ENCODE peak calls at places on chromosomes 5 and 9, in five cellular contexts. One of them, this sample, is unnamed.

GRCh38 chr9:111399772-111400563 is 69.9 kb upstream of the OR2K2 start:
- DNase-seq in SK-N-DZ: peak
- DNase-seq in substantia nigra: no peak
- DNase-seq in AG09319: no peak
- DNase-seq in cardiac septum: no peak
- DNase-seq in this sample: peak

GRCh38 chr9:134123764-134124128 is 12.1 kb upstream of the WDR5 start:
- DNase-seq in substantia nigra: no peak
- DNase-seq in cardiac septum: no peak
- DNase-seq in SK-N-DZ: no peak
- DNase-seq in AG09319: no peak
- DNase-seq in this sample: no peak

GRCh38 chr9:88342246-88342645 is 46.0 kb upstream of the SPIN1 start:
- DNase-seq in AG09319: no peak
- DNase-seq in SK-N-DZ: no peak
- DNase-seq in cardiac septum: no peak
- DNase-seq in substantia nigra: no peak
- DNase-seq in this sample: no peak

GRCh38 chr5:133402781-133403180 is 209.6 kb downstream of the FSTL4 start:
- DNase-seq in cardiac septum: no peak
- DNase-seq in SK-N-DZ: no peak
- DNase-seq in substantia nigra: no peak
- DNase-seq in AG09319: no peak
- DNase-seq in this sample: no peak

GRCh38 chr5:158812381-158812780 is 287.3 kb downstream of the EBF1 start:
- DNase-seq in AG09319: no peak
- DNase-seq in substantia nigra: no peak
- DNase-seq in cardiac septum: no peak
- DNase-seq in SK-N-DZ: no peak
- DNase-seq in this sample: peak

GRCh38 chr9:90204128-90204838 is 438.3 kb downstream of the DIRAS2 start:
- DNase-seq in substantia nigra: no peak
- DNase-seq in AG09319: no peak
- DNase-seq in cardiac septum: no peak
- DNase-seq in SK-N-DZ: no peak
- DNase-seq in this sample: no peak

GRCh38 chr9:113808391-113809191 is 67.5 kb upstream of the ZNF618 start:
- DNase-seq in SK-N-DZ: no peak
- DNase-seq in substantia nigra: no peak
- DNase-seq in cardiac septum: no peak
- DNase-seq in AG09319: peak
- DNase-seq in this sample: no peak

GRCh38 chr9:110141118-110141797 is 66.7 kb downstream of the C9orf152 start:
- DNase-seq in cardiac septum: no peak
- DNase-seq in SK-N-DZ: no peak
- DNase-seq in substantia nigra: no peak
- DNase-seq in AG09319: peak
- DNase-seq in this sample: no peak

GRCh38 chr5:95283761-95284511 is 958 bp downstream of the MCTP1 start:
- DNase-seq in substantia nigra: peak
- DNase-seq in SK-N-DZ: no peak
- DNase-seq in AG09319: no peak
- DNase-seq in cardiac septum: no peak
- DNase-seq in this sample: peak

GRCh38 chr5:134989291-134989830 is 21.7 kb downstream of the CATSPER3 start:
- DNase-seq in AG09319: peak
- DNase-seq in substantia nigra: no peak
- DNase-seq in SK-N-DZ: no peak
- DNase-seq in cardiac septum: no peak
- DNase-seq in this sample: no peak

GRCh38 chr5:76604838-76605237 is 18.4 kb downstream of the F2RL2 start:
- DNase-seq in AG09319: no peak
- DNase-seq in SK-N-DZ: no peak
- DNase-seq in cardiac septum: no peak
- DNase-seq in substantia nigra: no peak
- DNase-seq in this sample: no peak

GRCh38 chr5:71782771-71783770 is 64.0 kb downstream of the CARTPT start:
- DNase-seq in cardiac septum: peak
- DNase-seq in SK-N-DZ: peak
- DNase-seq in AG09319: peak
- DNase-seq in substantia nigra: peak
- DNase-seq in this sample: peak

GRCh38 chr5:119951330-119951934 is 322.1 kb downstream of the FAM170A start:
- DNase-seq in cardiac septum: no peak
- DNase-seq in AG09319: no peak
- DNase-seq in substantia nigra: no peak
- DNase-seq in SK-N-DZ: no peak
- DNase-seq in this sample: peak

GRCh38 chr5:129906177-129906887 is 2.1 kb downstream of the CHSY3 start:
- DNase-seq in SK-N-DZ: peak
- DNase-seq in AG09319: no peak
- DNase-seq in cardiac septum: no peak
- DNase-seq in substantia nigra: peak
- DNase-seq in this sample: no peak

GRCh38 chr5:158175664-158176507 is 316.9 kb upstream of the CLINT1 start:
- DNase-seq in SK-N-DZ: no peak
- DNase-seq in substantia nigra: no peak
- DNase-seq in AG09319: no peak
- DNase-seq in cardiac septum: no peak
- DNase-seq in this sample: no peak

GRCh38 chr9:137111788-137112563 is 2.6 kb downstream of the DPP7 start:
- DNase-seq in cardiac septum: no peak
- DNase-seq in SK-N-DZ: no peak
- DNase-seq in AG09319: no peak
- DNase-seq in substantia nigra: no peak
- DNase-seq in this sample: no peak

GRCh38 chr5:14948341-14948830 is 76.8 kb upstream of the ANKH start:
- DNase-seq in AG09319: no peak
- DNase-seq in SK-N-DZ: no peak
- DNase-seq in cardiac septum: no peak
- DNase-seq in substantia nigra: no peak
- DNase-seq in this sample: no peak

GRCh38 chr9:91255327-91255726 is 106.4 kb downstream of the AUH start:
- DNase-seq in substantia nigra: no peak
- DNase-seq in cardiac septum: no peak
- DNase-seq in AG09319: peak
- DNase-seq in SK-N-DZ: no peak
- DNase-seq in this sample: no peak

GRCh38 chr5:149646564-149646963 is 65.3 kb downstream of the ARHGEF37 start:
- DNase-seq in cardiac septum: no peak
- DNase-seq in SK-N-DZ: peak
- DNase-seq in substantia nigra: peak
- DNase-seq in AG09319: no peak
- DNase-seq in this sample: peak

GRCh38 chr5:157514974-157515373 is 55.0 kb downstream of the NIPAL4 start:
- DNase-seq in cardiac septum: no peak
- DNase-seq in substantia nigra: no peak
- DNase-seq in SK-N-DZ: no peak
- DNase-seq in AG09319: no peak
- DNase-seq in this sample: no peak

GRCh38 chr5:38807570-38808461 is 38.0 kb upstream of the OSMR start:
- DNase-seq in AG09319: no peak
- DNase-seq in cardiac septum: no peak
- DNase-seq in substantia nigra: no peak
- DNase-seq in SK-N-DZ: no peak
- DNase-seq in this sample: no peak

GRCh38 chr9:19409406-19410194 is 791 bp downstream of the ACER2 start:
- DNase-seq in substantia nigra: peak
- DNase-seq in cardiac septum: no peak
- DNase-seq in AG09319: no peak
- DNase-seq in SK-N-DZ: peak
- DNase-seq in this sample: no peak

GRCh38 chr5:113806823-113807222 is 293.3 kb downstream of the YTHDC2 start:
- DNase-seq in cardiac septum: no peak
- DNase-seq in AG09319: no peak
- DNase-seq in substantia nigra: peak
- DNase-seq in SK-N-DZ: peak
- DNase-seq in this sample: peak

GRCh38 chr9:134534661-134535080 is 106.9 kb upstream of the COL5A1 start:
- DNase-seq in SK-N-DZ: no peak
- DNase-seq in substantia nigra: no peak
- DNase-seq in AG09319: no peak
- DNase-seq in cardiac septum: no peak
- DNase-seq in this sample: no peak

This sample was measured in NCI-H82.